ENCODE peak calls at places on chromosomes 2 and 18, in eight cellular contexts. V is heart right ventricle, K is immature natural killer cell, R is breast epithelium, J is T-helper 17 cell, D is Daoy, N is cortex of kidney, C is pancreas. E is an unnamed sample.

GRCh38 chr2:20191714-20192569 is 33.0 kb downstream of the SDC1 start:
- DNase-seq in D (no peak), N (no peak), R (peak), J (no peak), V (peak), C (no peak), K (no peak), E (no peak)

GRCh38 chr18:40133253-40133652 is 1821.8 kb upstream of the PIK3C3 start:
- DNase-seq in D (no peak), V (no peak), C (no peak), J (no peak), R (no peak), K (no peak), N (no peak), E (no peak)

GRCh38 chr2:30252723-30253688 is 21.7 kb downstream of the LBH start:
- DNase-seq in D (peak), K (peak), V (peak), N (no peak), C (peak), J (no peak), R (no peak), E (no peak)

GRCh38 chr2:117308861-117309770 is 505.4 kb upstream of the DDX18 start:
- DNase-seq in D (no peak), J (no peak), N (no peak), K (no peak), C (no peak), R (no peak), V (no peak), E (no peak)

GRCh38 chr18:7688580-7688979 is 121.5 kb downstream of the PTPRM start:
- DNase-seq in V (no peak), C (no peak), J (no peak), N (no peak), D (no peak), K (no peak), R (no peak), E (no peak)

GRCh38 chr2:8134105-8134903 is 547.6 kb upstream of the ID2 start:
- DNase-seq in N (no peak), R (no peak), V (no peak), K (no peak), C (no peak), J (no peak), D (no peak), E (no peak)

GRCh38 chr2:229852565-229852964 is 69.2 kb downstream of the TRIP12 start:
- DNase-seq in J (no peak), V (no peak), N (no peak), C (no peak), D (peak), K (peak), R (no peak), E (no peak)

GRCh38 chr2:197198890-197199289 is 111.7 kb downstream of the ANKRD44 start:
- DNase-seq in R (peak), C (no peak), J (peak), K (peak), V (peak), N (no peak), D (no peak), E (no peak)

GRCh38 chr2:68251187-68251854 is 1.0 kb downstream of the PPP3R1 start:
- DNase-seq in K (peak), N (no peak), C (peak), R (peak), V (peak), J (peak), D (peak), E (peak)

GRCh38 chr2:106011380-106011779 is 182.7 kb downstream of the UXS1 start:
- DNase-seq in R (no peak), N (no peak), V (no peak), C (no peak), D (no peak), K (no peak), J (no peak), E (no peak)

GRCh38 chr2:187527262-187527661 is 27.0 kb downstream of the TFPI start:
- DNase-seq in C (no peak), K (no peak), D (peak), R (no peak), N (no peak), J (no peak), V (no peak), E (peak)

GRCh38 chr2:46239847-46240181 is 57.4 kb upstream of the EPAS1 start:
- DNase-seq in V (no peak), J (no peak), R (no peak), C (no peak), K (peak), N (no peak), D (no peak), E (no peak)

GRCh38 chr2:227870710-227871374 is 589 bp upstream of the DAW1 start:
- DNase-seq in R (no peak), D (peak), N (no peak), V (no peak), K (no peak), J (no peak), C (no peak), E (no peak)

GRCh38 chr18:69795785-69796184 is 151.9 kb downstream of the CD226 start:
- DNase-seq in C (no peak), D (no peak), V (no peak), J (no peak), R (no peak), N (no peak), K (no peak), E (no peak)

GRCh38 chr2:59182249-59182648 is 941.1 kb upstream of the FANCL start:
- DNase-seq in C (no peak), R (no peak), J (no peak), V (no peak), N (no peak), D (peak), K (no peak), E (peak)

GRCh38 chr2:151251012-151251411 is 10.7 kb downstream of the RBM43 start:
- DNase-seq in C (no peak), N (no peak), V (no peak), R (no peak), J (no peak), K (no peak), D (no peak), E (peak)

GRCh38 chr2:69305712-69306611 is 81.1 kb downstream of the GFPT1 start:
- DNase-seq in R (no peak), J (no peak), D (no peak), C (no peak), K (no peak), V (peak), N (no peak), E (no peak)

GRCh38 chr2:230658877-230659652 is 53.6 kb upstream of the CAB39 start:
- DNase-seq in K (peak), N (no peak), D (no peak), J (no peak), R (no peak), V (no peak), C (no peak), E (no peak)

GRCh38 chr2:48126180-48126579 is 219.9 kb upstream of the FBXO11 start:
- DNase-seq in K (no peak), N (no peak), J (no peak), R (no peak), C (no peak), D (no peak), V (no peak), E (peak)

GRCh38 chr2:216535454-216535995 is 36.9 kb downstream of the RPL37A start:
- DNase-seq in R (peak), J (no peak), K (no peak), D (peak), V (peak), C (no peak), N (no peak), E (peak)

GRCh38 chr18:48408111-48408726 is 964 bp downstream of the ZBTB7C start:
- DNase-seq in D (no peak), R (peak), J (no peak), K (no peak), V (peak), C (no peak), N (no peak), E (no peak)

GRCh38 chr2:223051580-223052375 is at the start of gene KCNE4:
- DNase-seq in C (peak), V (peak), N (no peak), K (no peak), J (no peak), R (no peak), D (peak), E (no peak)

GRCh38 chr2:27752551-27753237 is 18.8 kb upstream of the MRPL33 start:
- DNase-seq in D (no peak), K (no peak), J (no peak), V (no peak), C (peak), R (no peak), N (no peak), E (no peak)

GRCh38 chr2:43344911-43345373 is 118.5 kb upstream of the ZFP36L2 start:
- DNase-seq in K (no peak), D (no peak), N (no peak), J (no peak), C (no peak), V (no peak), R (no peak), E (no peak)

GRCh38 chr2:8882094-8882493 is 44.7 kb upstream of the KIDINS220 start:
- DNase-seq in D (peak), V (no peak), J (no peak), C (no peak), R (no peak), N (no peak), K (no peak), E (no peak)

GRCh38 chr2:38528008-38528442 is 74.7 kb downstream of the HNRNPLL start:
- DNase-seq in D (peak), K (peak), J (no peak), V (peak), N (no peak), R (no peak), C (no peak), E (no peak)

GRCh38 chr2:226153553-226153952 is 646.1 kb downstream of the IRS1 start:
- DNase-seq in D (no peak), N (no peak), V (no peak), J (no peak), R (no peak), K (no peak), C (no peak), E (no peak)

GRCh38 chr2:28390241-28390856 is 2.3 kb upstream of the FOSL2 start:
- DNase-seq in C (peak), D (peak), J (peak), V (peak), R (peak), K (peak), N (no peak), E (peak)

GRCh38 chr18:62996552-62996951 is 281.2 kb downstream of the PHLPP1 start:
- DNase-seq in K (no peak), N (no peak), V (no peak), J (no peak), D (no peak), C (no peak), R (no peak), E (no peak)

GRCh38 chr2:113225505-113226259 is 51.9 kb downstream of the PSD4 start:
- DNase-seq in D (peak), C (no peak), K (no peak), V (no peak), J (no peak), N (peak), R (no peak), E (no peak)

GRCh38 chr18:26868968-26869586 is 3.6 kb upstream of the AQP4 start:
- DNase-seq in K (no peak), J (no peak), D (peak), N (no peak), V (no peak), R (no peak), C (no peak), E (no peak)

GRCh38 chr2:239973392-239973791 is 51.8 kb downstream of the NDUFA10 start:
- DNase-seq in K (no peak), J (no peak), R (no peak), C (no peak), V (no peak), N (no peak), D (no peak), E (no peak)

GRCh38 chr2:26670171-26670570 is 22.4 kb upstream of the KCNK3 start:
- DNase-seq in K (no peak), C (no peak), R (no peak), D (peak), N (no peak), J (no peak), V (no peak), E (no peak)

GRCh38 chr2:238496756-238497609 is 70.3 kb downstream of the ASB1 start:
- DNase-seq in J (no peak), D (no peak), N (no peak), R (no peak), K (no peak), V (no peak), C (no peak), E (no peak)

E was measured in GM04503.